ENCODE peak calls at places on chromosomes 6 and 20, in seven cellular contexts. A is NCI-H1105, Q is OCI-M1, V is HT-29, F is HFFc6, N is ureter, M is RPMI7951. J is an unnamed sample.

GRCh38 chr6:31122803-31123706 is 2.8 kb upstream of the CDSN start:
- DNase-seq in A (no peak), Q (peak), V (peak), F (peak), N (peak), M (peak), J (no peak)

GRCh38 chr6:90369024-90369519 is 72.4 kb upstream of the BACH2 start:
- DNase-seq in A (no peak), Q (peak), V (peak), F (peak), N (peak), M (peak), J (peak)

GRCh38 chr20:4014031-4014474 is 1.3 kb downstream of the RNF24 start:
- DNase-seq in A (peak), Q (peak), V (peak), F (peak), N (peak), M (peak), J (no peak)

GRCh38 chr6:3419624-3420272 is 37.1 kb downstream of the SLC22A23 start:
- DNase-seq in A (no peak), Q (peak), V (peak), F (peak), N (no peak), M (peak), J (no peak)

GRCh38 chr20:58053391-58054055 is 174.9 kb downstream of the ANKRD60 start:
- DNase-seq in A (no peak), Q (no peak), V (no peak), F (no peak), N (no peak), M (no peak), J (peak)

GRCh38 chr6:34920097-34920496 is 31.0 kb downstream of the ANKS1A start:
- DNase-seq in A (no peak), Q (no peak), V (no peak), F (no peak), N (no peak), M (no peak), J (no peak)

GRCh38 chr6:18117136-18117535 is 5.3 kb downstream of the NHLRC1 start:
- DNase-seq in A (no peak), Q (no peak), V (no peak), F (no peak), N (no peak), M (no peak), J (no peak)

GRCh38 chr20:38159539-38159938 is 5.5 kb downstream of the TGM2 start:
- DNase-seq in A (no peak), Q (peak), V (no peak), F (no peak), N (no peak), M (no peak), J (no peak)

GRCh38 chr6:132962936-132963579 is 148.7 kb downstream of the RPS12 start:
- DNase-seq in A (peak), Q (peak), V (peak), F (peak), N (no peak), M (peak), J (no peak)

GRCh38 chr6:99521557-99522286 is 6.5 kb upstream of the USP45 start:
- DNase-seq in A (no peak), Q (no peak), V (peak), F (peak), N (peak), M (peak), J (no peak)

GRCh38 chr6:146598785-146599405 is at the start of gene ADGB:
- DNase-seq in A (peak), Q (peak), V (peak), F (peak), N (no peak), M (peak), J (no peak)

GRCh38 chr6:32117461-32117860 is 8.3 kb upstream of the TNXB start:
- DNase-seq in A (no peak), Q (no peak), V (no peak), F (no peak), N (no peak), M (no peak), J (no peak)

GRCh38 chr6:12001004-12001705 is 11.0 kb upstream of the HIVEP1 start:
- DNase-seq in A (no peak), Q (no peak), V (no peak), F (no peak), N (no peak), M (no peak), J (no peak)

GRCh38 chr6:123655520-123656306 is 19.0 kb upstream of the TRDN start:
- DNase-seq in A (no peak), Q (peak), V (no peak), F (no peak), N (no peak), M (peak), J (no peak)

GRCh38 chr6:4405609-4406212 is 270.3 kb upstream of the ECI2 start:
- DNase-seq in A (no peak), Q (no peak), V (no peak), F (no peak), N (no peak), M (no peak), J (no peak)

GRCh38 chr6:148835920-148836441 is 89.2 kb downstream of the UST start:
- DNase-seq in A (no peak), Q (no peak), V (no peak), F (peak), N (no peak), M (peak), J (no peak)

GRCh38 chr20:22890605-22891300 is 144.4 kb upstream of the SSTR4 start:
- DNase-seq in A (no peak), Q (no peak), V (no peak), F (no peak), N (no peak), M (peak), J (no peak)